ENCODE peak calls at places on chromosomes 4 and X, in eight cellular contexts. Q is heart right ventricle, W is A549, J is HFFc6, P is endodermal cell, M is lower leg skin, T is heart left ventricle, B is nephron progenitor cell. C is an unnamed sample.

GRCh38 chrX:96833333-96833732 is 50.4 kb upstream of the RPA4 start:
- DNase-seq in Q (no peak), J (no peak), B (no peak), P (no peak), W (no peak), M (no peak), T (no peak), C (no peak)

GRCh38 chrX:16087081-16087480 is 36.3 kb upstream of the GRPR start:
- DNase-seq in P (no peak), W (no peak), J (no peak), M (no peak), Q (no peak), T (no peak), B (no peak), C (no peak)

GRCh38 chr4:3449574-3450534 is 8.1 kb downstream of the HGFAC start:
- DNase-seq in T (no peak), B (no peak), J (no peak), Q (no peak), P (no peak), W (no peak), M (no peak), C (no peak)

GRCh38 chr4:118797558-118798142 is 38.3 kb downstream of the SEC24D start:
- DNase-seq in T (no peak), P (no peak), J (peak; percentile 46), W (no peak), M (no peak), B (no peak), Q (no peak), C (no peak)

GRCh38 chr4:183492791-183493221 is 12.1 kb upstream of the ING2 start:
- DNase-seq in W (no peak), J (peak; percentile 95), B (no peak), P (no peak), M (no peak), T (no peak), Q (no peak), C (no peak)

GRCh38 chrX:132858018-132858417 is 100.4 kb downstream of the HS6ST2 start:
- DNase-seq in M (no peak), W (no peak), T (no peak), J (no peak), Q (no peak), B (no peak), P (no peak), C (no peak)

GRCh38 chrX:47749185-47749967 is 87.3 kb upstream of the ZNF81 start:
- DNase-seq in B (no peak), Q (peak; percentile 5), J (no peak), T (peak; percentile 5), M (no peak), P (no peak), W (no peak), C (no peak)

GRCh38 chr4:98662619-98663225 is 4.3 kb upstream of the TSPAN5 start:
- DNase-seq in T (no peak), Q (no peak), J (no peak), B (no peak), P (peak; percentile 88), W (no peak), M (no peak), C (no peak)

GRCh38 chrX:45781901-45782553 is 581.4 kb upstream of the DIPK2B start:
- DNase-seq in T (no peak), P (no peak), J (peak; percentile 66), B (no peak), Q (no peak), M (no peak), W (peak; percentile 71), C (no peak)

GRCh38 chr4:189804884-189805283 is 135.8 kb upstream of the FRG1 start:
- DNase-seq in T (no peak), M (no peak), B (no peak), Q (peak; percentile 18), P (no peak), J (no peak), W (no peak), C (no peak)

GRCh38 chrX:19725545-19726102 is 161.8 kb downstream of the SH3KBP1 start:
- DNase-seq in W (peak; percentile 19), M (no peak), B (no peak), Q (no peak), P (no peak), J (no peak), T (no peak), C (no peak)

GRCh38 chr4:4488405-4489404 is 53.1 kb downstream of the STX18 start:
- DNase-seq in J (peak; percentile 77), M (peak; percentile 92), B (peak; percentile 75), P (peak; percentile 87), W (peak; percentile 72), T (peak; percentile 39), Q (peak; percentile 63), C (no peak)

GRCh38 chr4:26542996-26543395 is 40.9 kb upstream of the TBC1D19 start:
- DNase-seq in M (no peak), B (no peak), W (no peak), J (no peak), Q (no peak), P (no peak), T (no peak), C (no peak)

GRCh38 chr4:13367244-13367643 is 116.9 kb downstream of the RAB28 start:
- DNase-seq in P (no peak), B (no peak), Q (no peak), J (no peak), W (no peak), M (no peak), T (no peak), C (no peak)

GRCh38 chr4:16894406-16894805 is 4.0 kb downstream of the LDB2 start:
- DNase-seq in J (peak; percentile 59), P (no peak), Q (no peak), B (no peak), W (no peak), M (no peak), T (no peak), C (no peak)

GRCh38 chr4:22435652-22436051 is 80.2 kb downstream of the ADGRA3 start:
- DNase-seq in T (no peak), W (no peak), Q (no peak), P (no peak), M (no peak), B (no peak), J (no peak), C (no peak)

GRCh38 chr4:22430626-22431025 is 85.2 kb downstream of the ADGRA3 start:
- DNase-seq in J (no peak), M (no peak), W (no peak), B (no peak), Q (no peak), P (no peak), T (no peak), C (no peak)

GRCh38 chr4:22439947-22440346 is 75.9 kb downstream of the ADGRA3 start:
- DNase-seq in T (no peak), P (no peak), B (no peak), J (no peak), Q (no peak), M (no peak), W (no peak), C (no peak)

GRCh38 chr4:22434895-22435294 is 81.0 kb downstream of the ADGRA3 start:
- DNase-seq in B (peak; percentile 44), M (no peak), Q (peak; percentile 23), T (peak; percentile 22), P (peak; percentile 83), W (peak; percentile 59), J (peak; percentile 28), C (no peak)
- TF ChIP-seq CTCF in B (peak; percentile 41), M (no peak), Q (peak; percentile 51), T (peak; percentile 17), P (peak; percentile 76), W (peak; percentile 38), J (peak; percentile 52), C (no peak)

GRCh38 chr4:147730333-147730732 is 1.6 kb upstream of the ARHGAP10 start:
- DNase-seq in W (no peak), J (no peak), M (no peak), T (no peak), B (no peak), Q (no peak), P (no peak), C (no peak)

GRCh38 chr4:147731611-147732515 is at the start of gene ARHGAP10:
- DNase-seq in T (peak; percentile 81), Q (peak; percentile 67), M (peak; percentile 96), W (peak; percentile 64), J (peak; percentile 80), B (peak; percentile 75), P (peak; percentile 92), C (peak; percentile 50)

GRCh38 chr4:147733614-147734344 is 1.9 kb downstream of the ARHGAP10 start:
- DNase-seq in M (no peak), Q (peak; percentile 59), J (no peak), B (no peak), T (peak; percentile 40), W (no peak), P (peak; percentile 65), C (no peak)

GRCh38 chr4:147734496-147734895 is 2.6 kb downstream of the ARHGAP10 start:
- DNase-seq in T (no peak), Q (no peak), W (no peak), M (no peak), P (no peak), B (no peak), J (no peak), C (no peak)

DNA sequence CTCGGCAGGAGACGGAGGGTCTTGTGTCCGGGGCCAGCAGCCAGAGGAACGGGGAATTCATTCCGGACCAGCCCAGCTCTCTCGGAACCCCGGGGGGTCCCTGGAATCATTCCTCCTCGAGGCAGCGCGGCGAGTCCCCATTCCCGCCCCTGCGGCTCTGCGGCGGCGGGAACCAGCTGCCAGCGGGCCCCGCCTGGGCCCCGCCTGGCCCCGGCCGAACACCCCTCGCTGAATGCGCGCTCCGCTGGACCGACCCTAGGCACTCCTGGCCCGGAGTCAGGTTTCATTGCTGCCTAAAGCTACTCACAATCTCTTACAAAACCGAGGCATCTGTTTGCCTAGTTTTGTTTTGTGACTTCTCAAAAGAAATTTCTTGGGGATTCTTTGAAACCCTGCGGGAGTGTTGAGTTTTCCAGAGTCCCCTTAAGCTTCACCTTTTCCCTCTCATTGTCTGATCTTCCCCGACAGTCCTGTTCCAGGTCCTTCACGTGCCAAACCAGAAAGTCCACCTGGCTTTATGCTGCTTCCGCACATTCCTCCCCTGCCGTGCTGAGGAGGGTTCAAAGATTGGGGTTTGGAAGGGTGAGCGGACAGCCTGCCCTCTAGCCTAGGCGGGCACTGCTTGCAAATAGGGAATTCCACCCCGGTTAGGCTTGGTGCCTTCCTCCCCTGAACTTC is 767 bp downstream of the ARHGAP10 start:
- DNase-seq in T (peak; percentile 28), J (no peak), Q (peak; percentile 34), B (peak; percentile 70), W (no peak), M (peak; percentile 88), P (peak; percentile 86), C (no peak)
- TF ChIP-seq CTCF in T (no peak), J (no peak), Q (no peak), B (no peak), W (no peak), M (no peak), P (no peak), C (no peak)

GRCh38 chr4:96035727-96036126 is 195.8 kb downstream of the PDHA2 start:
- DNase-seq in M (no peak), W (peak; percentile 6), B (no peak), J (no peak), P (no peak), T (no peak), Q (no peak), C (no peak)
- TF ChIP-seq CTCF in M (no peak), W (no peak), B (peak; percentile 46), J (peak; percentile 15), P (peak; percentile 81), T (peak; percentile 27), Q (peak; percentile 42), C (no peak)

GRCh38 chrX:64642482-64642881 is 247.2 kb upstream of the MTMR8 start:
- DNase-seq in T (no peak), B (no peak), J (no peak), W (no peak), Q (no peak), M (no peak), P (peak; percentile 57), C (no peak)
- TF ChIP-seq CTCF in T (no peak), B (no peak), J (peak; percentile 25), W (no peak), Q (no peak), M (no peak), P (peak; percentile 60), C (no peak)

C was measured in omental fat pad.